ENCODE peak calls at places on chromosomes 3 and 15, in four cellular contexts. K is DMS 273 treated with DMSO at 0.1 percent for 48 hours, C is HuH-7, X is SW480. Q is an unnamed sample.

GRCh38 chr3:124492824-124493223 is 237.4 kb upstream of the UMPS start:
- DNase-seq in X (peak; percentile 90), K (no peak), C (peak; percentile 76), Q (peak; percentile 55)

GRCh38 chr15:70669006-70669602 is 94.3 kb downstream of the UACA start:
- DNase-seq in C (no peak), X (no peak), K (no peak), Q (no peak)

GRCh38 chr3:186362988-186363387 is 954 bp upstream of the DGKG start:
- DNase-seq in K (no peak), X (no peak), C (no peak), Q (no peak)

GRCh38 chr15:35603298-35603697 is 57.3 kb upstream of the DPH6 start:
- DNase-seq in K (no peak), C (no peak), X (no peak), Q (no peak)

GRCh38 chr3:186413615-186414415 is 51.8 kb upstream of the DGKG start:
- DNase-seq in C (no peak), K (no peak), X (peak; percentile 26), Q (peak; percentile 84)

GRCh38 chr15:46304320-46304719 is 669.5 kb downstream of the SQOR start:
- DNase-seq in K (no peak), C (peak; percentile 28), X (peak; percentile 31), Q (no peak)

GRCh38 chr15:40235201-40235890 is 3.5 kb upstream of the PAK6 start:
- DNase-seq in K (no peak), X (no peak), C (no peak), Q (no peak)

GRCh38 chr15:93467327-93467726 is 378.3 kb upstream of the RGMA start:
- DNase-seq in C (no peak), X (no peak), K (peak; percentile 75), Q (peak; percentile 60)

GRCh38 chr15:62588930-62589655 is 424.0 kb upstream of the C2CD4B start:
- DNase-seq in X (no peak), C (no peak), K (no peak), Q (no peak)

GRCh38 chr3:183275418-183275817 is 22.4 kb downstream of the B3GNT5 start:
- DNase-seq in X (no peak), C (no peak), K (no peak), Q (no peak)

GRCh38 chr3:15647629-15648167 is 46.2 kb downstream of the BTD start:
- DNase-seq in C (no peak), X (peak; percentile 94), K (no peak), Q (no peak)

GRCh38 chr3:19065027-19065426 is 83.3 kb upstream of the KCNH8 start:
- DNase-seq in C (peak; percentile 8), K (peak; percentile 2), X (peak; percentile 46), Q (no peak)

GRCh38 chr3:45885979-45886711 is at the start of gene CCR9:
- DNase-seq in K (no peak), X (no peak), C (no peak), Q (no peak)

GRCh38 chr15:47870956-47871625 is 153.8 kb downstream of the SEMA6D start:
- DNase-seq in C (no peak), X (no peak), K (peak; percentile 86), Q (no peak)

GRCh38 chr3:56251343-56251945 is 216.8 kb downstream of the ERC2 start:
- DNase-seq in X (peak; percentile 52), C (peak; percentile 7), K (no peak), Q (no peak)

GRCh38 chr15:85592148-85592547 is 202.6 kb downstream of the KLHL25 start:
- DNase-seq in X (no peak), C (no peak), K (no peak), Q (no peak)

GRCh38 chr3:154217663-154218062 is 96.5 kb downstream of the ARHGEF26 start:
- DNase-seq in K (no peak), X (no peak), C (no peak), Q (no peak)

GRCh38 chr3:179398574-179399249 is 51.2 kb downstream of the MFN1 start:
- DNase-seq in C (no peak), K (no peak), X (no peak), Q (no peak)

GRCh38 chr15:41811432-41812195 is 16.3 kb upstream of the JMJD7 start:
- DNase-seq in K (peak; percentile 28), C (peak; percentile 79), X (peak; percentile 70), Q (peak; percentile 20)

GRCh38 chr15:99167201-99167600 is 62.3 kb downstream of the SYNM start:
- DNase-seq in X (no peak), K (no peak), C (no peak), Q (no peak)

GRCh38 chr15:28178727-28179126 is 79.6 kb upstream of the OCA2 start:
- DNase-seq in K (no peak), C (no peak), X (no peak), Q (no peak)

GRCh38 chr3:60086811-60087210 is 1037.0 kb upstream of the CFAP20DC start:
- DNase-seq in C (no peak), X (peak; percentile 91), K (no peak), Q (no peak)

GRCh38 chr3:188947401-188947982 is 224.3 kb upstream of the TPRG1 start:
- DNase-seq in X (peak; percentile 90), K (peak; percentile 90), C (peak; percentile 86), Q (peak; percentile 90)

GRCh38 chr15:29685156-29686078 is 136.9 kb downstream of the TJP1 start:
- DNase-seq in K (no peak), X (no peak), C (no peak), Q (no peak)

GRCh38 chr15:67784057-67784781 is 41.1 kb upstream of the SKOR1 start:
- DNase-seq in K (no peak), C (no peak), X (no peak), Q (no peak)

GRCh38 chr3:107824822-107825371 is 265.9 kb downstream of the CD47 start:
- DNase-seq in K (no peak), C (no peak), X (no peak), Q (no peak)

GRCh38 chr15:62163847-62164499 is 1.1 kb downstream of the C2CD4B start:
- DNase-seq in X (no peak), C (peak; percentile 22), K (no peak), Q (no peak)

GRCh38 chr15:56168394-56168793 is 75.3 kb downstream of the RFX7 start:
- DNase-seq in C (no peak), K (no peak), X (no peak), Q (no peak)

GRCh38 chr15:57542505-57542817 is 49.2 kb upstream of the MYZAP start:
- DNase-seq in K (no peak), X (no peak), C (no peak), Q (no peak)

GRCh38 chr3:50146316-50146901 is 8.7 kb upstream of the SEMA3F start:
- DNase-seq in X (no peak), C (no peak), K (no peak), Q (no peak)

GRCh38 chr3:175836622-175837021 is 977.5 kb downstream of the NAALADL2 start:
- DNase-seq in C (no peak), X (no peak), K (no peak), Q (no peak)

GRCh38 chr15:92451225-92451825 is 57.6 kb downstream of the ST8SIA2 start:
- DNase-seq in K (no peak), X (peak; percentile 28), C (no peak), Q (no peak)

GRCh38 chr15:49282366-49282765 is 112.3 kb downstream of the GALK2 start:
- DNase-seq in K (no peak), X (no peak), C (no peak), Q (no peak)

GRCh38 chr3:31810991-31811433 is 170.1 kb downstream of the OSBPL10 start:
- DNase-seq in X (no peak), K (no peak), C (no peak), Q (no peak)

GRCh38 chr3:123719785-123720531 is 135.1 kb upstream of the HACD2 start:
- DNase-seq in X (no peak), C (no peak), K (no peak), Q (no peak)

GRCh38 chr3:45227946-45228345 is 1.9 kb upstream of the TMEM158 start:
- DNase-seq in C (peak; percentile 52), X (no peak), K (no peak), Q (peak; percentile 11)

Q was measured in NCI-H510A.